ENCODE peak calls at places on chromosomes 6 and 20, in six cellular contexts. I, A, W, P, E and M are unnamed samples.

GRCh38 chr6:39231844-39232243 is 2.6 kb upstream of the KCNK5 start:
- DNase-seq in P (no peak), E (no peak), I (no peak), A (no peak), W (no peak), M (no peak)

GRCh38 chr6:81750201-81750600 is 2.3 kb downstream of the TENT5A start:
- DNase-seq in E (no peak), W (no peak), A (no peak), I (no peak), P (no peak), M (no peak)

GRCh38 chr6:134289204-134289575 is 28.7 kb downstream of the SGK1 start:
- DNase-seq in E (no peak), W (no peak), A (no peak), I (no peak), P (no peak), M (no peak)

GRCh38 chr20:47004179-47004578 is 109.5 kb downstream of the EYA2 start:
- DNase-seq in E (no peak), P (no peak), I (no peak), W (no peak), A (no peak), M (no peak)

GRCh38 chr6:41596096-41596685 is 42.1 kb upstream of the MDFI start:
- DNase-seq in I (no peak), W (no peak), P (no peak), A (no peak), E (no peak), M (no peak)

GRCh38 chr6:70175770-70176169 is 127.1 kb downstream of the COL9A1 start:
- DNase-seq in P (no peak), A (no peak), I (no peak), W (no peak), E (no peak), M (no peak)

GRCh38 chr6:150417899-150418824 is 49.4 kb downstream of the IYD start:
- DNase-seq in I (peak; percentile 10), P (peak; percentile 58), W (peak; percentile 6), A (peak; percentile 20), E (peak; percentile 79), M (no peak)

GRCh38 chr20:30485331-30486102 is 771.9 kb upstream of the DEFB115 start:
- DNase-seq in I (no peak), P (no peak), E (no peak), A (no peak), W (no peak), M (no peak)

GRCh38 chr6:129583864-129584263 is 126.1 kb downstream of the ARHGAP18 start:
- DNase-seq in A (no peak), P (no peak), E (no peak), I (no peak), W (no peak), M (no peak)

GRCh38 chr20:870758-871157 is 37.2 kb downstream of the FAM110A start:
- DNase-seq in P (no peak), E (no peak), A (no peak), I (no peak), W (no peak), M (no peak)

GRCh38 chr20:44720617-44720993 is 5.4 kb downstream of the CCN5 start:
- DNase-seq in E (no peak), P (no peak), W (peak; percentile 27), A (peak; percentile 9), I (no peak), M (no peak)

GRCh38 chr20:57536759-57537724 is 12.1 kb upstream of the CTCFL start:
- DNase-seq in E (no peak), A (no peak), P (no peak), I (no peak), W (no peak), M (no peak)

GRCh38 chr6:152651986-152652385 is 14.8 kb upstream of the SYNE1 start:
- DNase-seq in I (no peak), E (peak; percentile 22), P (no peak), W (no peak), A (no peak), M (no peak)

GRCh38 chr20:50678213-50678898 is 13.0 kb downstream of the RIPOR3 start:
- DNase-seq in I (no peak), W (no peak), A (no peak), E (no peak), P (peak; percentile 53), M (no peak)

GRCh38 chr6:148272084-148272483 is 70.6 kb upstream of the SASH1 start:
- DNase-seq in E (peak; percentile 19), W (no peak), P (no peak), I (peak; percentile 95), A (no peak), M (no peak)

GRCh38 chr6:73566954-73567591 is 46.2 kb upstream of the EEF1A1 start:
- DNase-seq in I (no peak), W (no peak), P (no peak), E (peak; percentile 24), A (no peak), M (no peak)

GRCh38 chr6:137430954-137431353 is 63.2 kb downstream of the OLIG3 start:
- DNase-seq in W (no peak), E (no peak), I (no peak), A (no peak), P (no peak), M (no peak)

GRCh38 chr20:58987790-58988564 is 6.9 kb downstream of the NELFCD start:
- DNase-seq in I (no peak), A (peak; percentile 50), E (no peak), P (no peak), W (no peak), M (no peak)

GRCh38 chr6:46983007-46983411 is 59.1 kb downstream of the ADGRF1 start:
- DNase-seq in E (peak; percentile 85), I (no peak), W (no peak), P (no peak), A (no peak), M (no peak)

GRCh38 chr6:17038316-17038715 is 63.5 kb upstream of the STMND1 start:
- DNase-seq in E (no peak), A (no peak), I (peak; percentile 27), P (no peak), W (no peak), M (no peak)

GRCh38 chr20:15703171-15703911 is 869.9 kb downstream of the KIF16B start:
- DNase-seq in P (no peak), A (no peak), W (no peak), I (no peak), E (peak; percentile 96), M (no peak)

GRCh38 chr6:129312865-129313264 is 397.1 kb downstream of the ARHGAP18 start:
- DNase-seq in I (no peak), W (no peak), E (peak; percentile 32), A (no peak), P (no peak), M (no peak)

GRCh38 chr6:10451828-10452509 is 37.1 kb upstream of the TFAP2A start:
- DNase-seq in I (peak; percentile 10), A (no peak), W (no peak), P (peak; percentile 35), E (peak; percentile 98), M (no peak)

GRCh38 chr6:41846666-41847237 is 48.4 kb downstream of the USP49 start:
- DNase-seq in I (peak; percentile 84), A (no peak), E (peak; percentile 98), P (peak; percentile 51), W (peak; percentile 0), M (no peak)

GRCh38 chr20:14067631-14068030 is 72.3 kb downstream of the MACROD2 start:
- DNase-seq in I (no peak), P (no peak), W (no peak), E (peak; percentile 9), A (no peak), M (no peak)

GRCh38 chr6:7087066-7087465 is 20.7 kb upstream of the RREB1 start:
- DNase-seq in E (no peak), P (no peak), I (no peak), A (no peak), W (no peak), M (no peak)

GRCh38 chr6:5695260-5696245 is 311.2 kb downstream of the NRN1 start:
- DNase-seq in P (no peak), E (peak; percentile 55), W (no peak), A (no peak), I (no peak), M (no peak)

GRCh38 chr20:32842688-32843524 is 15.8 kb upstream of the EFCAB8 start:
- DNase-seq in I (no peak), E (no peak), A (no peak), P (no peak), W (no peak), M (no peak)
- H3K27ac ChIP-seq in I (no peak overlapping the region), E (no peak overlapping the region), A (no peak overlapping the region), P (no peak overlapping the region), W (no peak overlapping the region), M (no peak overlapping the region)

GRCh38 chr6:44291841-44292240 is 21.3 kb downstream of the AARS2 start:
- DNase-seq in E (no peak), P (no peak), I (no peak), A (no peak), W (no peak), M (no peak)

GRCh38 chr6:44286285-44286565 is 16.0 kb downstream of the TMEM151B start:
- DNase-seq in P (no peak), E (no peak), A (no peak), W (no peak), I (no peak), M (no peak)

GRCh38 chr6:44286747-44287146 is 16.5 kb downstream of the TMEM151B start:
- DNase-seq in P (no peak), I (no peak), A (no peak), E (no peak), W (no peak), M (no peak)

GRCh38 chr6:44292661-44293365 is 20.3 kb downstream of the AARS2 start:
- DNase-seq in W (no peak), A (no peak), P (no peak), I (no peak), E (no peak), M (no peak)

GRCh38 chr6:44289726-44290125 is 19.5 kb downstream of the TMEM151B start:
- DNase-seq in E (no peak), P (peak; percentile 33), I (no peak), A (peak; percentile 95), W (no peak), M (no peak)
- H3K27ac ChIP-seq in E (no peak overlapping the region), P (no peak overlapping the region), I (no peak overlapping the region), A (peak overlapping the region; percentile 71), W (no peak overlapping the region), M (no peak overlapping the region)

GRCh38 chr6:125598422-125598821 is 151.0 kb upstream of the HEY2 start:
- DNase-seq in A (no peak), P (no peak), I (peak; percentile 3), W (no peak), E (peak; percentile 71), M (peak; percentile 11)
- H3K27ac ChIP-seq in A (no peak overlapping the region), P (no peak overlapping the region), I (no peak overlapping the region), W (no peak overlapping the region), E (no peak overlapping the region), M (peak overlapping the region; percentile 73)

DNA sequence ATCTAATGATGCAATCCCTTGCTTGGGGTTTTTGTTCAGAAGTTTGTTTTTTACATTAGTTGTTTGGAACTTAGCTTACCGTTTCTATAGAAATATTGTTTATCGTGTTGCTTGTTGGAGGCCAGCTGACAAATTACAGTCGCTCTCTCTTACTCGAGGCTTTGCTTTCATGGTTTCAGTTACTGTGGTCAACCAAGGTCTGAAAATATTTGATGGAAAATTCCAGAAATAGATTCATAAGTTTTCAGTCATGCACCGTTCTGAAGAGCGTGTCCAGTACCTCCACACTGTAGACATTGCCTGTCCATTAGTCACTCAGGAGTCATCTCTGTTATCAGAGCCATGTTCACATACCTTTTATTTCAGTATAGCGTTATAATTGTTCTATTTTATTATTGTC is 47.9 kb downstream of the DEK start:
- DNase-seq in W (no peak), A (no peak), P (no peak), E (peak; percentile 70), I (peak; percentile 26), M (no peak)
- H3K27ac ChIP-seq in W (no peak overlapping the region), A (peak overlapping the region; percentile 6), P (no peak overlapping the region), E (no peak overlapping the region), I (peak overlapping the region; percentile 43), M (no peak overlapping the region)